ENCODE peak calls at places on chromosomes 1 and 21, in four cellular contexts. J is pancreas; Q is CD8-positive, alpha-beta memory T cell; S is OCI-LY7. E is an unnamed sample.

GRCh38 chr1:38246955-38247952 is 200.7 kb upstream of the POU3F1 start:
- DNase-seq in J (no peak), Q (no peak), S (no peak), E (no peak)

GRCh38 chr1:219567341-219567947 is 45.5 kb downstream of the ZC3H11B start:
- DNase-seq in J (no peak), Q (no peak), S (peak; percentile 4), E (no peak)

GRCh38 chr21:43210454-43211084 is 41.8 kb downstream of the CRYAA start:
- DNase-seq in J (no peak), Q (no peak), S (no peak), E (peak; percentile 48)

GRCh38 chr1:176559474-176560390 is 96.8 kb downstream of the PAPPA2 start:
- DNase-seq in J (no peak), Q (no peak), S (peak; percentile 60), E (no peak)

GRCh38 chr21:46184625-46185555 is 631 bp upstream of the SPATC1L start:
- DNase-seq in J (peak; percentile 88), Q (peak; percentile 86), S (peak; percentile 52), E (peak; percentile 91)

GRCh38 chr1:227739636-227740035 is 4.4 kb downstream of the SNAP47 start:
- DNase-seq in J (no peak), Q (no peak), S (no peak), E (no peak)

GRCh38 chr1:24929091-24929875 is 793 bp downstream of the RUNX3 start:
- DNase-seq in J (no peak), Q (peak; percentile 81), S (peak; percentile 73), E (peak; percentile 77)

GRCh38 chr1:197998110-197998509 is 80.9 kb downstream of the LHX9 start:
- DNase-seq in J (no peak), Q (no peak), S (no peak), E (no peak)

GRCh38 chr1:46643368-46643775 is 24.8 kb downstream of the ATPAF1 start:
- DNase-seq in J (no peak), Q (no peak), S (no peak), E (no peak)

GRCh38 chr1:46673749-46674182 is 2.1 kb downstream of the TEX38 start:
- DNase-seq in J (no peak), Q (no peak), S (no peak), E (no peak)

GRCh38 chr1:53593758-53594380 is 134.7 kb downstream of the DMRTB1 start:
- DNase-seq in J (no peak), Q (no peak), S (no peak), E (no peak)

GRCh38 chr21:34126691-34127090 is 53.3 kb downstream of the MRPS6 start:
- DNase-seq in J (no peak), Q (no peak), S (no peak), E (no peak)

GRCh38 chr1:240803151-240803550 is 191.2 kb upstream of the GREM2 start:
- DNase-seq in J (no peak), Q (no peak), S (no peak), E (no peak)

GRCh38 chr1:17244826-17245740 is 3.8 kb upstream of the PADI3 start:
- DNase-seq in J (no peak), Q (no peak), S (no peak), E (no peak)

GRCh38 chr1:212981025-212981495 is 30.7 kb downstream of the VASH2 start:
- DNase-seq in J (peak; percentile 54), Q (no peak), S (no peak), E (no peak)

GRCh38 chr21:26554365-26554764 is 18.7 kb downstream of the CYYR1 start:
- DNase-seq in J (no peak), Q (no peak), S (no peak), E (no peak)

GRCh38 chr1:229990326-229990725 is 76.7 kb upstream of the GALNT2 start:
- DNase-seq in J (no peak), Q (no peak), S (no peak), E (no peak)

GRCh38 chr21:38811257-38811656 is 5.5 kb downstream of the ETS2 start:
- DNase-seq in J (no peak), Q (no peak), S (no peak), E (no peak)

GRCh38 chr1:236000781-236001180 is 64.1 kb downstream of the NID1 start:
- DNase-seq in J (no peak), Q (no peak), S (no peak), E (no peak)

GRCh38 chr1:6026095-6026809 is 19.4 kb upstream of the KCNAB2 start:
- DNase-seq in J (peak; percentile 64), Q (peak; percentile 96), S (peak; percentile 93), E (peak; percentile 95)

GRCh38 chr21:25560151-25560783 is 47.0 kb downstream of the MRPL39 start:
- DNase-seq in J (no peak), Q (no peak), S (no peak), E (no peak)

GRCh38 chr1:19325368-19325957 is 13.3 kb downstream of the SLC66A1 start:
- DNase-seq in J (no peak), Q (peak; percentile 35), S (no peak), E (no peak)
- H3K27ac ChIP-seq in J (no peak overlapping the region), Q (no peak overlapping the region), S (no peak overlapping the region), E (no peak overlapping the region)

GRCh38 chr1:2210786-2211185 is 16.2 kb upstream of the FAAP20 start:
- DNase-seq in J (peak; percentile 42), Q (no peak), S (no peak), E (peak; percentile 77)
- H3K4me1 ChIP-seq in J (peaks cover 28% of the 10 kb centered on the region), Q (peaks cover 20% of the 10 kb centered on the region), S (peaks cover 3% of the 10 kb centered on the region), E (peaks cover 2% of the 10 kb centered on the region)

GRCh38 chr21:32554832-32555436 is 30.4 kb downstream of the TCP10L start:
- DNase-seq in J (no peak), Q (no peak), S (no peak), E (no peak)
- H3K27ac ChIP-seq in J (no peak overlapping the region), Q (no peak overlapping the region), S (no peak overlapping the region), E (no peak overlapping the region)

DNA sequence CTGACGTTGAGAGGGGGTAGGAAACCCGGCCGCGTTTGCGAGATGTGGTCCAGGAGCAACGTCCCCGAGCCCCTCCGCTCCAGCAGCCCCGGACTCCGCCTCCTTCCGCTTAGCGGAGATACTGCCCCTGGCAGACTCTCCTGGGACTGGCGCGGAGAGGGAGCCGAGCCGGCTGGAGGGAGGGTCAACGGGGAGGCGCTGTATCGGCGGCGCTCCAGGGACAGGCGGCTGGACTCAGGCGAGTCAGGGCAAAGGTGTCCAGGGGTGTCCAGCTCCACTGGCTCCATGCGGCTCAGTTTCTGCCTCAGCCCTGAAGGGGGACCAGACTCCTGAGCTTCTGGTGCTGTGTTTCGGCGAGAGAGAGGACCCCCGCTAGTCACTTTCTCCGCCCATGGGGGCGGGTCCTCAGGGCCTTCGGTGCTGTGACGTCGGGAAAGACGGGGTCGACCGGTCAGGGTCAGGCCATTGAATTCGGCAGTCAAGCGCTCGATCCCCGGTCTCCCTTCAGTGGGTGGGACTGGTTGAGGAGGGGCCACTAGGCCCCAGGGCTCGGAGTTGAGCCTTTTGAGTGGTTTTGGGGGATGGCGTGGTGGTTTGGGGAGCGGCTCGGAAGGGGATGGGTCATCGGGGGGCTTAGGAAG is 2.8 kb upstream of the LIX1L start:
- DNase-seq in J (peak; percentile 80), Q (peak; percentile 77), S (no peak), E (peak; percentile 93)
- H3K4me1 ChIP-seq in J (peaks cover 27% of the 10 kb centered on the region), Q (peaks cover 64% of the 10 kb centered on the region), S (peaks cover 79% of the 10 kb centered on the region), E (no peaks in the 10 kb centered on the region)

DNA sequence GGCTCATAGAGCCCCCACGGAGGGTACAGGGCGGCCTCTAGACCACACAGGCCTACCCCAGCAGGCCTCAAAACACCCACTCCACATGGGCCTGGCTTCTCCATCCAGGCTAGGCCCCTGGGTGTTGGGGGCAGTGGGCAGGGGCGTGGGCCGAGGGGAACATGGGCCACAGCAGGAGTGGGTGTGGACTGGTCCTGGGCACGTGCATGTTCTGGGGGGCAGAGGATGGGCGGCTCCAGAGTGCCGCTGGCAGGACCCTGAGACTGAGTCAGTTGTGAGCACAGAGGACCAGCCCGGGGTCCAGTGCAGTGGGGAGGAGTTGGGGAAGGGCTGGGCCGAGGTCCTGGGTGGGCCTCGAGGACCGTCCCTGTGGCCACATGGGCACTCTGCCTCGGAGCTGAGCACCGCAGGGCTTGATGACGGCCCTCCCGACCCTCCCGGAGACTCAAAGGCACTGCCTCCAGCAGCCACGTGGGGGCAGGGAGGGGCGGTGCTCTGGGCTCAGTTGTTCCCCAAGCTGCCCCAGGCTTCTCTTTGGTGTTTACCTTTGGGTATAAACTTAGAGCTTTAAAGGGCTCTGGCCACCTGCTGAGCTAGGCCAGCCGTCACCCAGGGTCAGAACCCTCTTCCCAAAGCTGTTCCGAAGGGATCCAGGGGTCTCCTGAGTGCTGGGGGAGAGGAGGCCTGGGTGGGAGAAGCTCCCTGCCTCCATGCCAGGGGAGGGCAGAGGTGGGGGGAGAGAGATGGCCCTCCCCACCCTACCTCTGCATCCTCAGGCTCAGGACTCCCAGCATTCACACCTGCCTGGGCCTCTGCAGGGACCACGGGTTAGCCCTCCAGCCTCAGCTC is 79.9 kb downstream of the MORN1 start:
- DNase-seq in J (no peak), Q (peak; percentile 72), S (peak; percentile 68), E (peak; percentile 82)
- H3K27ac ChIP-seq in J (no peak overlapping the region), Q (peak overlapping the region; percentile 20), S (no peak overlapping the region), E (no peak overlapping the region)

E was measured in aorta.